ENCODE peak calls at places on chromosomes 1 and 21, in four cellular contexts. F, U, K and B are unnamed samples.

GRCh38 chr1:229887043-229887822 is 179.8 kb upstream of the GALNT2 start:
- DNase-seq in F (no peak), U (no peak), K (no peak), B (no peak)

GRCh38 chr1:24926596-24927249 is 3.4 kb downstream of the RUNX3 start:
- DNase-seq in F (no peak), U (peak; percentile 32), K (no peak), B (no peak)

GRCh38 chr21:28215214-28215954 is 777.3 kb downstream of the LTN1 start:
- DNase-seq in F (no peak), U (no peak), K (no peak), B (no peak)

GRCh38 chr1:230265200-230266115 is 160.7 kb downstream of the PGBD5 start:
- DNase-seq in F (peak; percentile 74), U (no peak), K (no peak), B (no peak)

GRCh38 chr1:168803696-168804510 is 74.9 kb upstream of the DPT start:
- DNase-seq in F (no peak), U (no peak), K (no peak), B (no peak)

GRCh38 chr1:117754061-117754969 is 148.5 kb downstream of the TENT5C start:
- DNase-seq in F (peak; percentile 63), U (peak; percentile 63), K (peak; percentile 54), B (peak; percentile 36)

GRCh38 chr1:60903591-60903990 is 178.8 kb upstream of the NFIA start:
- DNase-seq in F (peak; percentile 30), U (peak; percentile 88), K (no peak), B (no peak)

GRCh38 chr1:234597894-234598293 is 12.1 kb downstream of the IRF2BP2 start:
- DNase-seq in F (peak; percentile 62), U (no peak), K (peak; percentile 58), B (no peak)

GRCh38 chr1:14972107-14972506 is 181.4 kb upstream of the TMEM51 start:
- DNase-seq in F (no peak), U (no peak), K (no peak), B (no peak)

GRCh38 chr1:54839824-54840223 is 38.7 kb upstream of the TTC22 start:
- DNase-seq in F (no peak), U (no peak), K (no peak), B (no peak)

GRCh38 chr1:204151562-204152309 is at the start of gene ETNK2:
- DNase-seq in F (peak; percentile 75), U (peak; percentile 87), K (peak; percentile 67), B (peak; percentile 64)

GRCh38 chr1:182962554-182963115 is 9.7 kb upstream of the SHCBP1L start:
- DNase-seq in F (peak; percentile 78), U (peak; percentile 86), K (no peak), B (peak; percentile 5)

GRCh38 chr21:17925000-17925610 is 105.9 kb upstream of the C21orf91 start:
- DNase-seq in F (peak; percentile 71), U (no peak), K (peak; percentile 48), B (peak; percentile 41)

GRCh38 chr1:183461350-183461749 is 10.9 kb upstream of the SMG7 start:
- DNase-seq in F (no peak), U (no peak), K (no peak), B (no peak)

GRCh38 chr1:234408757-234409156 is 35.5 kb downstream of the COA6 start:
- DNase-seq in F (no peak), U (no peak), K (no peak), B (peak; percentile 85)

GRCh38 chr1:201716742-201717135 is 112.2 kb upstream of the IPO9 start:
- DNase-seq in F (no peak), U (no peak), K (no peak), B (no peak)

GRCh38 chr1:14970115-14970798 is 183.3 kb upstream of the TMEM51 start:
- DNase-seq in F (peak; percentile 55), U (no peak), K (no peak), B (no peak)

GRCh38 chr21:39720126-39720778 is 24.7 kb upstream of the IGSF5 start:
- DNase-seq in F (no peak), U (no peak), K (no peak), B (no peak)

GRCh38 chr1:6085666-6086065 is 40.0 kb downstream of the KCNAB2 start:
- DNase-seq in F (no peak), U (no peak), K (no peak), B (no peak)

GRCh38 chr1:147270721-147271120 is 28.2 kb downstream of the CHD1L start:
- DNase-seq in F (no peak), U (no peak), K (no peak), B (no peak)

GRCh38 chr1:234713440-234713839 is 103.5 kb upstream of the IRF2BP2 start:
- DNase-seq in F (no peak), U (no peak), K (no peak), B (no peak)

GRCh38 chr1:68141079-68141800 is 90.8 kb upstream of the DIRAS3 start:
- DNase-seq in F (no peak), U (no peak), K (no peak), B (no peak)

GRCh38 chr1:172325562-172325961 is 94.9 kb upstream of the C1orf105 start:
- DNase-seq in F (no peak), U (no peak), K (no peak), B (no peak)

GRCh38 chr1:51541313-51542050 is 22.4 kb upstream of the EPS15 start:
- DNase-seq in F (no peak), U (no peak), K (no peak), B (no peak)

GRCh38 chr1:32925360-32926142 is 24.4 kb upstream of the TMEM54 start:
- DNase-seq in F (peak; percentile 20), U (peak; percentile 61), K (peak; percentile 10), B (peak; percentile 11)

GRCh38 chr1:234928642-234929041 is 200.0 kb downstream of the TOMM20 start:
- DNase-seq in F (no peak), U (no peak), K (no peak), B (no peak)

GRCh38 chr1:71222668-71223067 is 141.8 kb upstream of the ZRANB2 start:
- DNase-seq in F (no peak), U (no peak), K (no peak), B (no peak)

GRCh38 chr1:169300854-169301253 is 66.7 kb downstream of the NME7 start:
- DNase-seq in F (no peak), U (no peak), K (no peak), B (no peak)

GRCh38 chr1:169130683-169131082 is 24.2 kb downstream of the ATP1B1 start:
- DNase-seq in F (no peak), U (no peak), K (no peak), B (no peak)

GRCh38 chr1:4685466-4685865 is 31.1 kb downstream of the AJAP1 start:
- DNase-seq in F (no peak), U (no peak), K (no peak), B (no peak)

GRCh38 chr1:33317946-33318345 is 3.0 kb downstream of the A3GALT2 start:
- DNase-seq in F (no peak), U (no peak), K (no peak), B (no peak)

GRCh38 chr1:237901284-237901870 is 10.7 kb upstream of the ZP4 start:
- DNase-seq in F (peak; percentile 58), U (no peak), K (no peak), B (no peak)

GRCh38 chr1:203206116-203206687 is 19.7 kb upstream of the CHI3L1 start:
- DNase-seq in F (no peak), U (no peak), K (no peak), B (no peak)

DNA sequence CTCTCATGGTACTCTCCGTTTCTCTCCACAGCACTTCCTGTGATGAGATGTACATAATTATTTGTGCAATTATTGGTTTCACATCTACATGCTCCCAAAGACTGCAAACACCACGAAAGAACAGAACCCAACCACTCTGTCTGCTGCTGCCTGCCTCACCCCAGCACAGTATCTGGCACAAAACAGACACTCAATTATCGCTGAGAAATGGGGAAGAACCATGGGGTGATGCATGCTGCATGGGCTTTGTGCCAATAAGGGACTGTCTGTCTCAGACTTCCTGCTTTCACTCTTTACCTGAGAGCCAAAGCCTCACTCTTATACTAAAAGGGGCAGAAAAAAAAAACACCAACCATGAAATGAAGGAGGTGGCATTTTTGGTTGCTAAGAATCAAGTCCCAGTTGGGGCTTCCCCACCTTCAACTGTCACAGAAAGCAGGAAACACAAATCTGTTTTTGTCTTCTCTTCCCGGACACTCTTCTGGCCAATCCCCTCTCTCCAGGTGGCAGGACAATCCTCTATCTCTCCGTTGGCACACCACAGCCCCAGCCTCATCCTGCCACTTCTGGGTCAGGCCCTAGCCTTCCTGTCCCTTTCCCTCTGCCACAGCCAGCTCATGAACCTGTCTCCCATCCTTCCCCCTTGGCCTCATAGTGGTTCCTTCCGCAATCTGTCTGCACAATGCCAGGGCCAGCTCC is 82.0 kb downstream of the TGFBR3 start:
- DNase-seq in F (no peak), U (no peak), K (peak; percentile 77), B (peak; percentile 91)
- H3K4me3 ChIP-seq in F (no peak overlapping the region), U (no peak overlapping the region), K (peak overlapping the region; percentile 51), B (peak overlapping the region; percentile 48)

GRCh38 chr1:248818505-248819374 is 7.0 kb downstream of the SH3BP5L start:
- DNase-seq in F (no peak), U (no peak), K (no peak), B (no peak)

GRCh38 chr1:248821641-248822040 is 4.1 kb downstream of the SH3BP5L start:
- DNase-seq in F (no peak), U (no peak), K (no peak), B (no peak)

GRCh38 chr1:248820041-248820585 is 5.6 kb downstream of the SH3BP5L start:
- DNase-seq in F (no peak), U (no peak), K (no peak), B (peak; percentile 10)

GRCh38 chr1:248822148-248823032 is 3.3 kb downstream of the SH3BP5L start:
- DNase-seq in F (no peak), U (peak; percentile 49), K (no peak), B (peak; percentile 18)

GRCh38 chr1:248821101-248821500 is 4.6 kb downstream of the SH3BP5L start:
- DNase-seq in F (no peak), U (no peak), K (no peak), B (no peak)
- H3K4me1 ChIP-seq in F (no peaks in the 10 kb centered on the region), U (peaks cover 39% of the 10 kb centered on the region), K (peaks cover 70% of the 10 kb centered on the region), B (peaks cover 46% of the 10 kb centered on the region)

GRCh38 chr1:226662704-226663326 is 76.3 kb downstream of the ITPKB start:
- DNase-seq in F (peak; percentile 91), U (peak; percentile 83), K (peak; percentile 85), B (peak; percentile 78)
- H3K4me3 ChIP-seq in F (peak overlapping the region; percentile 11), U (no peak overlapping the region), K (peak overlapping the region; percentile 1), B (peak overlapping the region; percentile 2)

GRCh38 chr1:157820299-157820698 is 379 bp upstream of the FCRL1 start:
- DNase-seq in F (no peak), U (no peak), K (no peak), B (no peak)

GRCh38 chr1:157813269-157813668 is 6.7 kb downstream of the FCRL1 start:
- DNase-seq in F (no peak), U (no peak), K (no peak), B (no peak)

GRCh38 chr1:157819886-157820285 is at the start of gene FCRL1:
- DNase-seq in F (no peak), U (no peak), K (no peak), B (no peak)

GRCh38 chr1:157819215-157819614 is 705 bp downstream of the FCRL1 start:
- DNase-seq in F (no peak), U (no peak), K (no peak), B (no peak)
- H3K4me1 ChIP-seq in F (no peaks in the 10 kb centered on the region), U (no peaks in the 10 kb centered on the region), K (no peaks in the 10 kb centered on the region), B (no peaks in the 10 kb centered on the region)